ENCODE peak calls at places on chromosomes 4 and X, in eight cellular contexts. K is IMR-90, G is HCT116, V is sigmoid colon, Y is gastrocnemius medialis, F is Peyer's patch, U is stomach, Z is A549. J is an unnamed sample.

GRCh38 chr4:13881880-13882279 is 254.4 kb upstream of the BOD1L1 start:
- DNase-seq in G (no peak), Y (no peak), F (no peak), K (no peak), U (no peak), Z (no peak), V (no peak), J (no peak)

GRCh38 chr4:42296196-42296595 is 101.1 kb upstream of the SHISA3 start:
- DNase-seq in G (no peak), U (no peak), V (no peak), Z (no peak), Y (no peak), F (no peak), K (no peak), J (no peak)

GRCh38 chrX:52585892-52586291 is 68.8 kb downstream of the SSX7 start:
- DNase-seq in K (no peak), F (no peak), V (no peak), G (no peak), U (no peak), Y (no peak), Z (no peak), J (no peak)

GRCh38 chr4:184643726-184644125 is 5.5 kb downstream of the CASP3 start:
- DNase-seq in K (no peak), Y (no peak), Z (no peak), U (no peak), G (no peak), V (no peak), F (no peak), J (no peak)

GRCh38 chr4:108224628-108225053 is 55.9 kb upstream of the LEF1 start:
- DNase-seq in V (no peak), F (no peak), U (no peak), G (no peak), K (peak), Y (no peak), Z (no peak), J (peak)

GRCh38 chr4:52560844-52561280 is 98.2 kb downstream of the USP46 start:
- DNase-seq in G (no peak), Z (no peak), K (peak), V (no peak), Y (no peak), F (no peak), U (no peak), J (no peak)

GRCh38 chr4:153759407-153760226 is at the start of gene RNF175:
- DNase-seq in Z (no peak), Y (no peak), F (no peak), U (no peak), G (no peak), V (no peak), K (no peak), J (peak)

GRCh38 chr4:109025471-109026076 is 262.7 kb upstream of the ETNPPL start:
- DNase-seq in K (no peak), V (no peak), F (no peak), Y (no peak), U (no peak), Z (no peak), G (no peak), J (no peak)

GRCh38 chr4:183444953-183445543 is 612 bp downstream of the CDKN2AIP start:
- DNase-seq in U (peak), Z (peak), G (no peak), F (no peak), K (no peak), Y (peak), V (peak), J (peak)

GRCh38 chr4:47662975-47663374 is 174.9 kb downstream of the CORIN start:
- DNase-seq in Y (no peak), G (peak), Z (no peak), V (no peak), F (no peak), K (no peak), U (no peak), J (no peak)

GRCh38 chr4:36187723-36188333 is 56.5 kb downstream of the ARAP2 start:
- DNase-seq in V (no peak), F (no peak), U (no peak), Z (peak), G (peak), K (peak), Y (no peak), J (no peak)

GRCh38 chr4:28432348-28433025 is 1571.8 kb downstream of the STIM2 start:
- DNase-seq in Y (no peak), U (no peak), G (no peak), V (no peak), F (no peak), K (no peak), Z (no peak), J (no peak)

GRCh38 chr4:985123-985830 is 1.6 kb upstream of the IDUA start:
- DNase-seq in F (peak), Z (peak), U (peak), V (no peak), G (no peak), K (no peak), Y (peak), J (peak)

GRCh38 chr4:112978691-112979472 is 70.6 kb upstream of the ANK2 start:
- DNase-seq in V (no peak), Y (no peak), F (no peak), G (no peak), K (peak), Z (no peak), U (no peak), J (no peak)

GRCh38 chrX:30593435-30594200 is 16.1 kb upstream of the TASL start:
- DNase-seq in Z (no peak), U (no peak), Y (no peak), K (no peak), V (no peak), F (no peak), G (peak), J (no peak)

GRCh38 chr4:182124359-182124758 is 118.8 kb upstream of the TENM3 start:
- DNase-seq in V (no peak), Y (no peak), K (no peak), F (no peak), G (no peak), U (no peak), Z (no peak), J (no peak)

GRCh38 chr4:182861346-182861745 is 55.8 kb downstream of the DCTD start:
- DNase-seq in K (no peak), F (no peak), V (no peak), Y (no peak), Z (no peak), G (no peak), U (no peak), J (no peak)

GRCh38 chr4:41990029-41990382 is 324 bp upstream of the SLC30A9 start:
- DNase-seq in V (no peak), Z (peak), K (peak), G (no peak), U (no peak), F (no peak), Y (no peak), J (no peak)

GRCh38 chr4:173365359-173365996 is 5.3 kb upstream of the SAP30 start:
- DNase-seq in G (no peak), K (no peak), V (peak), Y (no peak), U (no peak), F (no peak), Z (no peak), J (no peak)

GRCh38 chr4:173370130-173370476 is 651 bp upstream of the SAP30 start:
- DNase-seq in G (no peak), V (peak), Y (peak), F (peak), K (no peak), Z (peak), U (no peak), J (peak)

GRCh38 chr4:173370477-173371291 is at the start of gene SAP30:
- DNase-seq in G (peak), U (peak), F (peak), V (peak), Z (peak), Y (peak), K (peak), J (peak)

GRCh38 chr4:173367946-173368345 is 2.8 kb upstream of the SAP30 start:
- DNase-seq in F (no peak), U (no peak), V (no peak), Y (no peak), G (no peak), Z (no peak), K (peak), J (no peak)

DNA sequence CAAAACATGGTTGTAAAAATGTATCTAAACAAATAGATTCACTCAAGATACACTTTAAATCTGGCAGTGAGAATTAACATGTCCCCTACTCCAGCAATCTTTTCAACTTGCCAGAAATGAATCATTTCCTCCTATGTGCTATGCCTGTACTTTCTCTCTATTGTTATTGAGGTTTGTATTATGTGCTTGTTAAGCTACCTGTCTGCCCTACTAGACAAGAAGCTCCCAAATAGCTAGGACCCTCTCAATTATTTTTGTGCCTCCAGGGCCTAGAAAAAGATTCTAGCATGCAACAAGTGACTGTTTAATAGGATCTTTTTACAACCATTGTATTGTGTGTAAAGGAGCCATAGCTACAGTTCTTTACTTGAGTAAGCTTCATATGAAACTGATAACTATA is 3.5 kb upstream of the SAP30 start:
- DNase-seq in Z (no peak), F (no peak), G (no peak), Y (no peak), V (no peak), K (peak), U (no peak), J (no peak)
- H3K4me3 ChIP-seq in Z (no peak), F (no peak), G (no peak), Y (no peak), V (no peak), K (no peak), U (no peak), J (no peak)

DNA sequence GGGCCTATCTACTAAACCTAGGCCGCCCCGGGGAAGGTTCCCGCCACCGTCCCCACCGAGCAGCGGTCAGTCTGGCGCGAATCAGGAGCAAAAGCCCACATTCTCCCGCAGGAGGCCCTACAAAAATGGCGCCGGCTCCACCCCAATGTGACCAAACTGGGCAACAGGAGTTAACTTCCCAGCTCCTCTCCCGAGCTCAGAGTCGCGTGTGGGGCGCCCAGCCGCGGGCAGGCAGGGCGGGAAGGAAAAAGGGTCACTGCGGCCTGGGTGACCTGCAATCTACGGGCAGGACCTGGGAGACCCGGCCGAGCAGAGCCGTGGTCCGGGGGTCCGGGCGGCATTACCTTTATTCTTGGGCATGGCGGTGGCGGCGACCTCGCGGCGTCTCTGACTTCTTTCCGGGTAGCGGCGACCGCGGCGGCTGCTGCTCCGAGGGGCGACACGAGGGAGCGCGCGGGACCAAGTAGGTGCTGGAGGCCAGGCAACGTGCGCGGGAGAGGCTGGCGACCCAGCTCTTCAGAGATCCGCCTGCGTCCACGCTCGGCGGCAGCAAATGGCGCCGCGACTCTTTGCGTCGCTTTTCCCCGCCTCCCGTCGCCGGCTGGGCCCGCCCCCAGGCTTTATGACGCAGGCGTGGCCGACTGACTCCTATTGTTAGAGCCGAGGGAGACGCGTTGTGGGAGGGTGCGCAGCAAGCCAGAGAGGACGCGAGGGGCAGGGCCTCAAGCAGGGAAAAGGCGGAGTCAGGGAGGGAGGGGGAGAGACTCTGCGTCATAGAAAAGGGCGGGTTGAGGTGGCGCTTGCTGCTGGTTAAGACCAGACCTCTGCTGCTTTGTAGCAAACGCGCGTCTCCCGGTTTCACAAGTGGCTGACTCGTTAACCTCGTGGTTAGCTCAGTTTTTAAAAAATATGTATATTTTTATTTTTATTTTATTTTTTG is at the start of gene EIF1AX:
- DNase-seq in Z (peak), Y (peak), K (peak), V (peak), U (peak), F (peak), G (peak), J (peak)
- TF ChIP-seq POLR2A in Z (peak), Y (peak), K (peak), V (peak), U (no peak), F (peak), G (no peak), J (peak)

GRCh38 chr4:125728568-125728967 is 413.8 kb downstream of the FAT4 start:
- DNase-seq in G (no peak), F (no peak), K (peak), Y (no peak), Z (peak), V (no peak), U (no peak), J (no peak)
- H3K27ac ChIP-seq in G (peak), F (no peak), K (no peak), Y (no peak), Z (peak), V (no peak), U (no peak), J (no peak)

DNA sequence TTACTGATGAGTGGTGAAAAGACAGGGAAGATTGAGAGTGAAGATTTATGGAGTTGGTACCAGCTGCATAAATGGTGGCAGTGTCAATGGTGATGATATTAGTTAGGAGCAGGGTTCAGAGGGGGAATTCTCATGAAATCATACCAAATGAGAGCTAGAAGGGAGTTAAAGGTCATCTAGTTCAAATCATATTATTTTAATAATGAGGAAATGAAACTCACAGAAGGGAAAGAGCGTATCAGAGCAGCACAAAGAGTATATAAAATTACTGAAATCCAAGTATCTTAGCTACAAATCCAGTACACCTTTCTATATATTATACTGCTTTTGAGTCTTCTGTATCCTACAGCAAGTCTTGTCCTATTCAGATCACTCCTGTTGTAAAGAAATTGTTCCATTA is 5.0 kb downstream of the P2RY10 start:
- DNase-seq in Y (no peak), K (no peak), G (no peak), F (no peak), U (no peak), Z (no peak), V (no peak), J (no peak)
- H3K4me3 ChIP-seq in Y (no peak), K (no peak), G (no peak), F (no peak), U (no peak), Z (no peak), V (no peak), J (no peak)

GRCh38 chr4:76563804-76564468 is 128.9 kb downstream of the SHROOM3 start:
- DNase-seq in U (no peak), Z (no peak), G (no peak), F (no peak), K (no peak), Y (no peak), V (no peak), J (no peak)

GRCh38 chr4:76558391-76559235 is 123.6 kb downstream of the SHROOM3 start:
- DNase-seq in U (no peak), V (no peak), G (no peak), Y (no peak), F (no peak), Z (no peak), K (peak), J (no peak)

GRCh38 chr4:76562851-76563803 is 128.1 kb downstream of the SHROOM3 start:
- DNase-seq in Y (peak), K (no peak), F (no peak), V (no peak), Z (no peak), U (no peak), G (no peak), J (no peak)

GRCh38 chr4:76559236-76560071 is 124.4 kb downstream of the SHROOM3 start:
- DNase-seq in U (no peak), K (no peak), Y (no peak), Z (no peak), V (no peak), F (no peak), G (no peak), J (no peak)

DNA sequence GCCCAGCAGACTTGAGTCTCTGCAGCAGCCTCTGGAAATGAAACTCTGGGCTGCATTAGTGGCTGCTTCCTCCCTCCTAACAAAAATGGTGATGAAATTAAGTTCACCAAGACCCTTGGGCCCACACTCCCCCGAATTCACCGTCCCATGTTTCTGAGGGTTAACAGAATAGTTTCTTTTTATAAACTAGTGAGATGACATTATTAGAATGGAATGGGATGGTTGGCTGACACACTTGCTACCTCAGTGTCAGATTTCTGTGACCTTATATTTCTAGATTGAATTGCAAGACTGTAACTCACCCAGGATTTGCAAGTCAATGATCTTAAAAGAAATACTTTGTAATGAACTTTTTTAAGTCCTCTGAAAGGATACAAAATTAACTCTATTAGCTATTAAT is 127.1 kb downstream of the SHROOM3 start:
- DNase-seq in Y (no peak), F (no peak), Z (no peak), U (no peak), V (no peak), G (no peak), K (peak), J (no peak)
- TF ChIP-seq POLR2A in Y (no peak), F (no peak), Z (no peak), U (no peak), V (no peak), G (no peak), K (no peak), J (no peak)